ENCODE peak calls at places on chromosomes 12 and 14, in ten cellular contexts. D, Z, U, P, F, X, V, Q, G and O are unnamed samples.

GRCh38 chr12:65121049-65121955 is at the start of gene WIF1:
- DNase-seq in U (no peak), P (peak), X (peak), Q (peak), D (no peak), Z (peak), G (peak), V (peak), F (peak), O (no peak)

GRCh38 chr14:34013714-34014055 is 62.8 kb upstream of the EGLN3 start:
- DNase-seq in F (no peak), G (peak), Q (no peak), P (no peak), U (no peak), Z (no peak), D (no peak), V (no peak), X (no peak), O (no peak)

GRCh38 chr12:122646568-122647220 is 56.5 kb downstream of the HCAR2 start:
- DNase-seq in U (peak), Z (no peak), Q (no peak), G (no peak), F (no peak), P (peak), V (no peak), X (no peak), D (peak), O (no peak)

GRCh38 chr12:51873251-51873994 is 14.5 kb upstream of the ANKRD33 start:
- DNase-seq in V (no peak), Z (no peak), Q (no peak), F (no peak), U (no peak), G (peak), D (no peak), X (no peak), P (no peak), O (no peak)

GRCh38 chr12:42588981-42589464 is 523 bp downstream of the PRICKLE1 start:
- DNase-seq in U (no peak), F (peak), G (peak), P (no peak), V (peak), Z (peak), X (no peak), Q (no peak), D (no peak), O (no peak)

GRCh38 chr12:19483727-19484126 is 44.4 kb downstream of the AEBP2 start:
- DNase-seq in Z (no peak), P (no peak), Q (no peak), D (no peak), G (no peak), U (no peak), V (no peak), X (no peak), F (no peak), O (no peak)

GRCh38 chr14:68722186-68722585 is 70.7 kb downstream of the ZFP36L1 start:
- DNase-seq in X (no peak), Q (no peak), Z (no peak), F (no peak), P (no peak), D (no peak), V (no peak), U (no peak), G (no peak), O (no peak)

GRCh38 chr12:92063641-92064040 is 82.0 kb downstream of the BTG1 start:
- DNase-seq in U (no peak), V (no peak), G (no peak), X (no peak), Q (no peak), Z (no peak), D (no peak), F (no peak), P (peak), O (no peak)

GRCh38 chr12:122078141-122079037 is at the start of gene MLXIP:
- DNase-seq in D (peak), V (peak), G (peak), P (peak), Q (peak), F (peak), U (peak), Z (peak), X (peak), O (peak)

GRCh38 chr12:57894577-57895292 is 46.6 kb upstream of the ATP23 start:
- DNase-seq in Z (no peak), P (no peak), F (no peak), V (no peak), X (no peak), U (no peak), D (no peak), Q (no peak), G (peak), O (no peak)

GRCh38 chr12:95385246-95385645 is 88.7 kb upstream of the METAP2 start:
- DNase-seq in Q (no peak), G (no peak), U (no peak), X (no peak), Z (no peak), D (no peak), P (peak), F (no peak), V (no peak), O (no peak)

GRCh38 chr14:83992857-83993256 is 1537.1 kb upstream of the FLRT2 start:
- DNase-seq in V (no peak), Z (no peak), D (no peak), G (no peak), F (no peak), X (no peak), U (no peak), P (peak), Q (no peak), O (no peak)

GRCh38 chr12:72632286-72632685 is 360.1 kb downstream of the TRHDE start:
- DNase-seq in X (no peak), V (no peak), U (no peak), G (no peak), P (peak), D (no peak), Z (no peak), Q (no peak), F (no peak), O (no peak)

GRCh38 chr14:20631023-20631820 is 10.3 kb downstream of the OR6S1 start:
- DNase-seq in V (peak), U (peak), X (peak), Q (peak), G (no peak), D (no peak), P (peak), F (peak), Z (no peak), O (no peak)

GRCh38 chr12:54998958-54999510 is 14.5 kb upstream of the TESPA1 start:
- DNase-seq in Z (no peak), P (no peak), D (no peak), V (no peak), Q (no peak), F (no peak), X (no peak), U (no peak), G (no peak), O (no peak)

GRCh38 chr12:49342914-49343731 is 3.6 kb upstream of the DNAJC22 start:
- DNase-seq in X (peak), Z (peak), D (no peak), P (no peak), V (no peak), F (no peak), G (peak), Q (no peak), U (no peak), O (no peak)

GRCh38 chr14:98965061-98965460 is 306.9 kb downstream of the BCL11B start:
- DNase-seq in F (no peak), D (no peak), G (no peak), V (no peak), P (no peak), X (no peak), Q (no peak), U (no peak), Z (no peak), O (no peak)

GRCh38 chr12:67790660-67791059 is 142.1 kb downstream of the DYRK2 start:
- DNase-seq in G (no peak), Z (no peak), U (no peak), P (no peak), D (no peak), Q (no peak), V (no peak), X (no peak), F (no peak), O (no peak)

GRCh38 chr14:23094666-23095195 is at the start of gene ACIN1:
- DNase-seq in P (peak), D (peak), Q (peak), V (peak), X (peak), U (no peak), Z (peak), F (no peak), G (peak), O (no peak)

GRCh38 chr14:34684578-34684977 is 29.8 kb downstream of the CFL2 start:
- DNase-seq in X (no peak), P (peak), V (no peak), G (no peak), Z (no peak), U (no peak), Q (no peak), F (no peak), D (no peak), O (no peak)

GRCh38 chr12:75628916-75629315 is 117.5 kb upstream of the KRR1 start:
- DNase-seq in V (no peak), Q (no peak), X (peak), P (no peak), U (no peak), G (no peak), F (no peak), Z (no peak), D (no peak), O (no peak)

GRCh38 chr12:24496755-24497154 is 452.1 kb downstream of the BCAT1 start:
- DNase-seq in G (no peak), U (no peak), V (no peak), P (peak), Q (no peak), Z (no peak), F (no peak), D (no peak), X (no peak), O (no peak)

GRCh38 chr12:32419520-32419960 is 20.2 kb downstream of the FGD4 start:
- DNase-seq in X (no peak), P (peak), Q (no peak), F (no peak), Z (no peak), V (peak), G (no peak), U (no peak), D (no peak), O (no peak)

GRCh38 chr12:96810477-96810876 is 96.6 kb upstream of the NEDD1 start:
- DNase-seq in D (no peak), F (no peak), Q (no peak), V (no peak), X (no peak), U (no peak), P (peak), G (no peak), Z (no peak), O (no peak)

GRCh38 chr12:10301103-10301502 is 6.6 kb upstream of the KLRD1 start:
- DNase-seq in F (no peak), V (no peak), U (no peak), D (no peak), Q (no peak), G (no peak), P (peak), Z (no peak), X (no peak), O (no peak)

GRCh38 chr12:104426926-104427546 is 29.7 kb upstream of the CHST11 start:
- DNase-seq in Z (no peak), V (no peak), X (no peak), Q (no peak), U (no peak), G (no peak), P (peak), D (no peak), F (no peak), O (no peak)

GRCh38 chr14:81343166-81343565 is 57.0 kb downstream of the STON2 start:
- DNase-seq in X (no peak), G (no peak), Z (no peak), V (no peak), Q (no peak), P (no peak), F (no peak), D (no peak), U (no peak), O (no peak)

GRCh38 chr14:87640553-87640952 is 352.4 kb downstream of the GALC start:
- DNase-seq in V (no peak), Z (no peak), G (no peak), D (no peak), X (no peak), Q (no peak), U (no peak), P (no peak), F (no peak), O (no peak)

GRCh38 chr12:118318703-118319102 is 54.0 kb downstream of the TAOK3 start:
- DNase-seq in U (no peak), V (no peak), X (no peak), Q (no peak), G (no peak), Z (no peak), D (no peak), F (no peak), P (no peak), O (no peak)

GRCh38 chr14:92601131-92601710 is 87.6 kb downstream of the RIN3 start:
- DNase-seq in F (no peak), G (no peak), V (no peak), D (no peak), Q (no peak), Z (no peak), P (no peak), U (no peak), X (no peak), O (no peak)

GRCh38 chr12:69502342-69503081 is 32.3 kb downstream of the FRS2 start:
- DNase-seq in F (no peak), P (peak), D (no peak), G (no peak), X (no peak), Z (no peak), V (no peak), U (no peak), Q (no peak), O (no peak)

GRCh38 chr14:74574092-74574438 is 38.0 kb downstream of the LTBP2 start:
- DNase-seq in G (no peak), U (peak), P (peak), F (no peak), Z (no peak), Q (peak), D (no peak), V (no peak), X (no peak), O (no peak)

GRCh38 chr14:103243764-103244737 is 90.0 kb upstream of the EIF5 start:
- DNase-seq in F (no peak), V (no peak), Q (no peak), D (no peak), P (peak), U (no peak), G (peak), Z (no peak), X (no peak), O (no peak)

GRCh38 chr12:10102322-10102721 is 3.5 kb upstream of the CLEC1A start:
- DNase-seq in X (no peak), D (no peak), Q (no peak), U (no peak), G (no peak), Z (no peak), P (no peak), F (no peak), V (no peak), O (no peak)

GRCh38 chr12:96427269-96427729 is 27.1 kb upstream of the CDK17 start:
- DNase-seq in P (peak), X (peak), G (peak), Z (no peak), D (no peak), Q (no peak), U (no peak), V (no peak), F (peak), O (no peak)

GRCh38 chr12:16347391-16348298 is at the start of gene MGST1:
- DNase-seq in X (peak), Z (peak), U (no peak), Q (peak), D (no peak), V (peak), G (peak), P (peak), F (peak), O (no peak)

GRCh38 chr12:11765817-11766794 is 116.6 kb downstream of the ETV6 start:
- DNase-seq in U (peak), D (no peak), G (no peak), X (no peak), Q (no peak), P (peak), V (no peak), Z (peak), F (no peak), O (no peak)

GRCh38 chr14:33229269-33229924 is 290.7 kb downstream of the NPAS3 start:
- DNase-seq in G (no peak), V (no peak), D (no peak), U (no peak), F (no peak), Z (no peak), P (peak), X (no peak), Q (no peak), O (no peak)

GRCh38 chr14:100067481-100067880 is 2.3 kb downstream of the EVL start:
- DNase-seq in P (no peak), F (no peak), Q (no peak), V (no peak), U (peak), G (no peak), Z (no peak), D (no peak), X (no peak), O (no peak)
- H3K4me3 ChIP-seq in P (no peak), F (peak), Q (peak), V (no peak), U (peak), G (no peak), Z (no peak), D (peak), X (no peak), O (peak)

GRCh38 chr12:80936353-80936641 is 1.4 kb downstream of the LIN7A start:
- DNase-seq in Q (no peak), X (no peak), F (no peak), G (no peak), V (peak), P (no peak), Z (peak), U (no peak), D (no peak), O (no peak)

GRCh38 chr12:80935076-80935475 is 2.7 kb downstream of the LIN7A start:
- DNase-seq in V (no peak), F (no peak), Z (no peak), P (no peak), D (no peak), G (no peak), U (no peak), X (no peak), Q (no peak), O (no peak)

GRCh38 chr12:80937391-80938238 is at the start of gene LIN7A:
- DNase-seq in Q (no peak), U (no peak), G (peak), F (no peak), D (no peak), V (peak), P (peak), X (peak), Z (peak), O (no peak)

GRCh38 chr12:80938397-80938796 is 663 bp upstream of the LIN7A start:
- DNase-seq in V (no peak), F (no peak), Z (no peak), P (no peak), G (no peak), X (no peak), D (no peak), Q (no peak), U (no peak), O (no peak)

DNA sequence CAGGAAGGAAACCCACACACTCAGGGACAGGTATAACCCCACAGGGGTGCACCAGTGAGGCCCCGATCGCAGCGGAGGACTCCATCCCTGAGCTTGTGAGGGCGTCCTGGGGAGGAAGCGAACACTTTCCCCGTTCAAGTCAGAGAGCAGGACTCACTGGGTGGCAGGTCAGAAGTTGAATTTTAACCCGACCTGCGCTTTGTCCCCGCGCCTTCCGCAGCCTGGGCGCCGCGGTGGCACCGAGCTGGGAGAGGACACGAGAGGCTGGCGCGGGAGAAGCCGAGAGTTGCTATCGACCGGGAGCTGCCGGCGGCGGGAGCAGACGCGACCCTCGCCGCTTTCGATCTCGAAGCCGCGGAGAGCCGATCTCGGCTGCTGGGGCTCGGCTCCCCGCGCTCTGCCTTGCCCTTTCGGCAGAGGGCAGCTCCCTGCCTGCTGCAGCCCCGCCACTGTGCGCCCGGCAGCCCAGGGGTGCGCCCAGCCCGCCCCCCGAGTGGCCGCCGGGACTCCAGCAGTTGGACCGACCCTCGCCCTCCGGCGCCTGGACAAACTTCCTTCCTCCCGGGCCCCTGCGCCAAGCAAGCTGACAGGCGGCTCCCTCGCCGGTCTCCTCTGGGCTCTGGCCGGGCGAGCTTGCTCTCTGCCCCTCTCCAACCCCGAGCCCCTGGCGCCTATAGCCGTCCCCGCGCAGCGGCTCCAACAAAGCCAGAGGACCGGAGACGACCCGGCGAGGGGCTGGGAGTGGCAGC is 918 bp downstream of the LIN7A start:
- DNase-seq in G (peak), X (peak), V (peak), P (peak), Q (peak), F (peak), U (no peak), D (no peak), Z (peak), O (no peak)
- H3K27ac ChIP-seq in G (peak), X (peak), V (no peak), P (peak), Q (no peak), F (peak), U (no peak), D (no peak), Z (peak), O (no peak)

DNA sequence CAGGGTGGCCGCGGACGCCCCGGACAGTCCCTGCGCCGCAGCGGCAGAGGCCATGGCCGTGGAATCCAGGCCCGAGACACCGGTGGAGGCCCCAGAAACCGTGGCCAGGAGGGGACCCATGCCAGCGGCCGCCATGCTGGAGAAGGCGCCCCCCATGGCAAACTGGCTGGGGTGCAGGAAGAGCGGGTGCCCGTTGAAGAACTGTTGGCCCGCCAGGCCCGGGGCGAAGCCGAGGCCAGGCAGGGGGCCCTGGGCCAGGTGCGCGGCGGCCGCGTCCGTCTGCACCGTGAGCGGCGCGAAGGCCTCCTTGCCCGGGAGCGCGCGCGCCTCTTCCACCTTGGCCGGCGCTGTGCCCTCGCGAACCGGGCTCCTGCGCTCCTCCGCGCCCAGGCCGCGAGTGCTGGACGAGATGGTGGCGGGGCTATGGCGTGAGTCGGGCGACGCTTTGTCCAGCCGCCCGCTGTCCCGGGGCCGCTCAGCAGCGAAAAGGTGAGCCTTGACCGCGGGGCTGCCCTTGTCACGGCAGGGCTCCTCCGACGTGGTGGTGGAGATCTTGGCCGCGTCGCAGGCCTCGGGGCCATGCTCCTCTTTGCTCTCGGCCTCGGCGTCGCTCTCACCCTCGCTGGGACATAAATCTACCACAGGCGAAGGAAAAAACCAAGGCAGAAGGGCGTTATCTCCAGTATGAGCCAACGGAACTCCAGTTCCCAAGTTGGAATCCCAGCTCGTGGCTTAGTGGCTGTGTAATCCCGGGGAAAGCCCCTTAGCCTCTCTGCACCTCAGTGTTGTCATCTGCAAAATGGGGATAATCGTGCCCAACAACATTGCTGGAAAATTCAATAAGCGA is 9.6 kb downstream of the TBX3 start:
- DNase-seq in V (no peak), G (no peak), X (no peak), D (no peak), P (no peak), U (no peak), Q (no peak), F (no peak), Z (peak), O (no peak)
- H3K4me3 ChIP-seq in V (no peak), G (no peak), X (no peak), D (no peak), P (peak), U (no peak), Q (no peak), F (no peak), Z (no peak), O (no peak)

GRCh38 chr12:47735649-47736048 is 10.4 kb upstream of the ENDOU start:
- DNase-seq in G (no peak), Q (no peak), V (no peak), P (peak), Z (no peak), U (no peak), X (no peak), F (no peak), D (no peak), O (no peak)
- H3K27ac ChIP-seq in G (no peak), Q (no peak), V (no peak), P (no peak), Z (peak), U (no peak), X (peak), F (no peak), D (no peak), O (no peak)

GRCh38 chr14:96588410-96589249 is 86.4 kb downstream of the PAPOLA start:
- DNase-seq in F (no peak), Z (no peak), P (no peak), V (no peak), D (no peak), U (no peak), Q (no peak), G (no peak), X (no peak), O (no peak)
- H3K4me3 ChIP-seq in F (no peak), Z (no peak), P (no peak), V (no peak), D (no peak), U (no peak), Q (no peak), G (no peak), X (no peak), O (no peak)